ENCODE peak calls at places on chromosomes 7 and 10, in seven cellular contexts. K is endodermal cell; P is pancreas; I is GM12878; S is CD8-positive, alpha-beta T cell; T is thoracic aorta; R is GM23338. H is an unnamed sample.

GRCh38 chr10:123945506-123945905 is 53.9 kb upstream of the CPXM2 start:
- DNase-seq in R (peak; percentile 64), K (no peak), I (no peak), P (no peak), T (no peak), S (no peak), H (no peak)

GRCh38 chr7:13982940-13983677 is 6.4 kb downstream of the ETV1 start:
- DNase-seq in R (no peak), I (no peak), P (no peak), S (no peak), K (no peak), T (no peak), H (no peak)

GRCh38 chr7:77791956-77792355 is 6.3 kb downstream of the TMEM60 start:
- DNase-seq in K (no peak), I (no peak), S (no peak), T (no peak), R (no peak), P (no peak), H (peak; percentile 50)

GRCh38 chr10:3364768-3365480 is 192.3 kb upstream of the PITRM1 start:
- DNase-seq in S (no peak), I (no peak), T (no peak), P (no peak), R (no peak), K (no peak), H (no peak)

GRCh38 chr10:43206391-43207235 is 60.3 kb downstream of the RASGEF1A start:
- DNase-seq in I (no peak), T (no peak), K (peak; percentile 41), P (no peak), S (no peak), R (no peak), H (no peak)

GRCh38 chr7:151631149-151631967 is 111.7 kb upstream of the RHEB start:
- DNase-seq in K (peak; percentile 75), I (peak; percentile 11), P (no peak), R (peak; percentile 72), S (no peak), T (no peak), H (no peak)

GRCh38 chr7:111112439-111112838 is 21.5 kb downstream of the LRRN3 start:
- DNase-seq in T (no peak), P (no peak), R (no peak), K (no peak), I (no peak), S (no peak), H (no peak)

GRCh38 chr7:105932835-105933477 is 30.1 kb upstream of the CDHR3 start:
- DNase-seq in S (no peak), R (peak; percentile 56), I (no peak), K (peak; percentile 57), T (no peak), P (no peak), H (no peak)

GRCh38 chr10:32953277-32953927 is 4.6 kb downstream of the ITGB1 start:
- DNase-seq in K (no peak), P (no peak), T (no peak), I (no peak), R (no peak), S (no peak), H (no peak)

GRCh38 chr7:77425151-77426051 is 9.3 kb upstream of the GSAP start:
- DNase-seq in K (peak; percentile 79), T (no peak), I (no peak), R (peak; percentile 73), P (no peak), S (no peak), H (no peak)

GRCh38 chr7:29642494-29643155 is 79.0 kb downstream of the PRR15 start:
- DNase-seq in I (no peak), P (no peak), T (no peak), S (no peak), K (no peak), R (no peak), H (no peak)

GRCh38 chr7:101168412-101169049 is 3.2 kb upstream of the VGF start:
- DNase-seq in T (no peak), S (no peak), I (no peak), R (peak; percentile 58), P (no peak), K (peak; percentile 58), H (no peak)

GRCh38 chr7:63789378-63790176 is 209.1 kb upstream of the ZNF722 start:
- DNase-seq in T (no peak), P (no peak), R (no peak), S (no peak), K (no peak), I (no peak), H (no peak)

GRCh38 chr7:50584793-50585399 is 19.7 kb upstream of the DDC start:
- DNase-seq in T (no peak), S (no peak), I (no peak), K (peak; percentile 24), P (peak; percentile 71), R (no peak), H (peak; percentile 61)

GRCh38 chr7:30285531-30286284 is 1.3 kb downstream of the ZNRF2 start:
- DNase-seq in S (peak; percentile 17), P (peak; percentile 16), T (no peak), R (peak; percentile 63), K (peak; percentile 72), I (no peak), H (no peak)

GRCh38 chr7:73432676-73433075 is 902 bp upstream of the FZD9 start:
- DNase-seq in P (no peak), T (no peak), S (no peak), I (no peak), K (no peak), R (no peak), H (no peak)

GRCh38 chr10:87961314-87961713 is 97.9 kb downstream of the PTEN start:
- DNase-seq in T (no peak), P (no peak), S (no peak), K (no peak), R (no peak), I (no peak), H (peak; percentile 39)

GRCh38 chr10:57260175-57260574 is 899.1 kb upstream of the ZWINT start:
- DNase-seq in S (no peak), T (no peak), K (no peak), P (no peak), R (no peak), I (no peak), H (no peak)

GRCh38 chr10:57262908-57263307 is 901.8 kb upstream of the ZWINT start:
- DNase-seq in I (no peak), R (no peak), S (no peak), K (no peak), P (no peak), T (no peak), H (no peak)
- H3K4me3 ChIP-seq in I (no peak overlapping the region), R (no peak overlapping the region), S (no peak overlapping the region), K (no peak overlapping the region), P (no peak overlapping the region), T (no peak overlapping the region), H (no peak overlapping the region)

DNA sequence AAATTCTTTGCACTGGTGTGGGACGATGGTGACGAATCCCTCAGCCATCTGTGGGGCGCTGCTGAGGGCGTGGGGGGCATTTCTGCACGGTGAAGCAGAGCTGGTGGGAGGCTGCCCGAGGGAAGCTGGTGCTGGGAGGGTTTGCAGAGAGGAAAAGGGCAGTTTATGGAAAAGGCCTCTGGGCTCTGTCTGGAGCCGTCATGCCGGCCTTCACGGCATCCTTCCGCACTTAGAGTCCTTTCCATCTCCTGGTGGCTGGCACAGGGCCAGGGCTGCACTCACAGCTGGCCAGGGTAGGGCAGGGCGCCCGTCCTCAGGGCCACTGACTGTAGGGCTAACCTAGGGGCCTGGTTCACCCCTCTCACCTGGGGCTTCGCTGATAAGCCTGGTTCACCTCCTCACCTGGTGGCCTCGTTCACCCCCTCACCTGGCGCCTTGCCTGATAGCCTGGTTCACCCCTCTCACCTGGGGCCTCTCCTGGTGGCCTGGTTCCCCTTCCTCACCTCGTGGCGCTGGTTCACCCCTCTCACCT is 598 bp upstream of the AMZ1 start:
- DNase-seq in S (no peak), R (no peak), T (no peak), P (no peak), I (no peak), K (no peak), H (no peak)
- H3K4me3 ChIP-seq in S (no peak overlapping the region), R (peak overlapping the region; percentile 65), T (peak overlapping the region; percentile 68), P (no peak overlapping the region), I (no peak overlapping the region), K (no peak overlapping the region), H (no peak overlapping the region)

GRCh38 chr10:112953760-112954159 is 3.7 kb downstream of the TCF7L2 start:
- DNase-seq in K (no peak), P (no peak), T (no peak), I (no peak), R (no peak), S (no peak), H (no peak)
- H3K4me3 ChIP-seq in K (peak overlapping the region; percentile 92), P (peak overlapping the region; percentile 69), T (peak overlapping the region; percentile 88), I (no peak overlapping the region), R (peak overlapping the region; percentile 83), S (no peak overlapping the region), H (no peak overlapping the region)

DNA sequence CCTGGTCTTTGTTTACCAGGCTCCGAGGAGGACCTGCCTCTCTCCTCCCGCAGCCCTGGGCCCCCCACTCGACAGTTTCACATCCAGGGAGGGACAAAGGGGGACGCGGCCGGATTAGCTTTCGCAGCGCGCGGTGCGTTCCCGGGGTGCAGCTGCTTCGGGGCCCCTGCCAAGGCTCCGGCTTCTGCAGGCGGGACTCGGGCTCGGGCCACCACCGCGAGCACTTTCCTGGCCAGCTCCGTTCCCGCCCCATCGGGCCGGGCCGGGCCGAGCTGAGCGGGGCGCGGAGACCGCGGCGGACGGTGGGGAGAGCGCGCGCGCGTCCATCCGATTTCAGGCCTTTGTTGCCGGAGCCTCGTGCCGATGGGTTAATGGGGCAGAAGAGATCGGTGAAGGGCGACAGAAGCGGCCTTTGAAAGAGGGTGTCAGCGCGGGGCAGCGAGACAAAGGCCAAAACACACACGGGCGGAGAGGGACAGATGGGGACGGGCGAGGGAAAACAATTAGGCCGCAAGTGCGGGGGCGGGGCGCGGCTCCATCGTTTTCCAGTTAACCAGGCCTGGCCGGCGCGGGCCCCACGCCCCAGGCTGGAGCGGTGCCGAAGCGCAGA is 8.5 kb upstream of the UNCX start:
- DNase-seq in I (no peak), K (peak; percentile 69), P (no peak), T (no peak), R (peak; percentile 71), S (no peak), H (no peak)
- H3K4me3 ChIP-seq in I (no peak overlapping the region), K (no peak overlapping the region), P (no peak overlapping the region), T (peak overlapping the region; percentile 16), R (peak overlapping the region; percentile 67), S (no peak overlapping the region), H (no peak overlapping the region)

DNA sequence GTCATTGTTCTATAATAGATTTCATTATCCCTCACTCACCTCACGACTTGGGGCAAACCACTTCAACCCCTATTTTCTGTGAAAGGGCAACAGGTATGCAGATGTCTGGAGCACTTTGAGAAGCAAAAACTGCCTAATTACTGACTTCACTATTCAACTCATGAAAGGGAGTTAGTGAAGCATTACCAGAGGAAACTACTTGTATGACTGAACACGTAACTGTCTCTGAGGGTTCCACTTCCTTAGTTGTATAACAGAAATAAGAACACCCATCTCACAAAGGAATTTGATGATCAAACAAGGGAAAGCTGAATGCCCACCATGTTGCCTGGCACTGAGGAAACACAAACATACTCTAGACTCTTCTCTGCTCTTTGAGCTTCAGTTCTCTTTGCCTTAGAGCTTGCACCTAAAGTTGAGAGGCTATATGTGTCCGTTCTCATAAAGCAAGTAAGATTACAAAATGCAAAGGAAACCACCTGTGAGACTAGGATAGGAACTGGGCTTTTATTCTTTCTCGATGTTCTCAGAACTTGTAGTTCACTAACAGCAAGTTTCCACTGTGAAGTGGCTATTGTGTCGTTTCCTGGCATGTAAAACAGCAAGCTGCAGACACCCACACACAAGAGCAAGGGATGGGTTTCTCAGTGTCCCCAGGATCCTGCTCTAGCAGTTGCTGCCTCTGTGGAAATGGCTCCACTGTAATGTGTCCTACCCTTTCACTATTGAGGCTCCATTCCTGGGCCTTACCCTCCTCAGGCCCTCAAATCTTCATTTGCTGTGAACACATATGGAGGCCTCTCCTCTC is 2.6 kb downstream of the TMEM243 start:
- DNase-seq in S (no peak), P (no peak), K (no peak), I (peak; percentile 97), T (no peak), R (no peak), H (no peak)
- H3K4me3 ChIP-seq in S (peak overlapping the region; percentile 94), P (no peak overlapping the region), K (no peak overlapping the region), I (peak overlapping the region; percentile 95), T (no peak overlapping the region), R (no peak overlapping the region), H (no peak overlapping the region)